ENCODE peak calls at places on chromosomes 6 and 20, in six cellular contexts. O is left ventricle myocardium inferior; X is CD8-positive, alpha-beta T cell; K is body of pancreas; T is breast epithelium; G is neuronal stem cell. Z is an unnamed sample.

GRCh38 chr6:86192123-86192522 is 549.4 kb upstream of the SYNCRIP start:
- DNase-seq in K (peak; percentile 45), G (no peak), X (no peak), T (no peak), O (no peak), Z (no peak)

GRCh38 chr6:30513451-30513850 is 24.1 kb downstream of the HLA-E start:
- DNase-seq in G (no peak), O (no peak), X (no peak), K (no peak), T (no peak), Z (no peak)

GRCh38 chr6:227074-227782 is 65.1 kb upstream of the DUSP22 start:
- DNase-seq in K (no peak), G (no peak), T (no peak), X (no peak), O (no peak), Z (no peak)

GRCh38 chr6:27591660-27592059 is 118.8 kb upstream of the ZNF184 start:
- DNase-seq in T (no peak), O (no peak), K (no peak), X (no peak), G (peak; percentile 58), Z (no peak)

GRCh38 chr6:3822747-3823445 is 26.3 kb upstream of the FAM50B start:
- DNase-seq in K (peak; percentile 41), O (no peak), T (no peak), X (no peak), G (no peak), Z (no peak)

GRCh38 chr20:1667510-1668085 is 10.0 kb upstream of the SIRPG start:
- DNase-seq in T (no peak), X (no peak), K (no peak), O (no peak), G (no peak), Z (no peak)

GRCh38 chr6:116369540-116370327 is 1.0 kb upstream of the DSE start:
- DNase-seq in X (no peak), T (no peak), O (no peak), K (no peak), G (no peak), Z (no peak)

GRCh38 chr20:1333462-1334369 is 4.8 kb upstream of the SDCBP2 start:
- DNase-seq in T (no peak), O (no peak), X (peak; percentile 17), K (no peak), G (no peak), Z (no peak)

GRCh38 chr6:168608113-168608400 is 167.1 kb downstream of the SMOC2 start:
- DNase-seq in K (no peak), G (no peak), X (no peak), T (no peak), O (no peak), Z (no peak)

GRCh38 chr20:62889871-62890270 is 28.2 kb upstream of the TCFL5 start:
- DNase-seq in T (no peak), K (no peak), G (no peak), O (no peak), X (no peak), Z (no peak)

GRCh38 chr20:62822788-62823651 is 6.2 kb downstream of the COL9A3 start:
- DNase-seq in G (no peak), K (peak; percentile 68), T (no peak), O (no peak), X (no peak), Z (peak; percentile 24)

GRCh38 chr6:42764883-42765653 is 16.8 kb upstream of the BICRAL start:
- DNase-seq in X (no peak), O (no peak), T (no peak), K (no peak), G (no peak), Z (no peak)

GRCh38 chr6:106256201-106256968 is 69.2 kb downstream of the ATG5 start:
- DNase-seq in G (no peak), O (no peak), T (no peak), X (no peak), K (no peak), Z (no peak)

GRCh38 chr6:33583591-33584155 is 3.6 kb upstream of the BAK1 start:
- DNase-seq in X (no peak), G (no peak), O (no peak), K (no peak), T (no peak), Z (no peak)

GRCh38 chr20:61850457-61850856 is 215.2 kb downstream of the TAF4 start:
- DNase-seq in O (no peak), T (no peak), K (no peak), X (no peak), G (no peak), Z (no peak)

GRCh38 chr20:38764563-38765355 is 16.5 kb downstream of the ACTR5 start:
- DNase-seq in X (no peak), T (no peak), G (no peak), K (peak; percentile 82), O (no peak), Z (no peak)

GRCh38 chr6:102907181-102907580 is 1513.7 kb downstream of the GRIK2 start:
- DNase-seq in G (no peak), K (no peak), O (no peak), X (no peak), T (no peak), Z (no peak)

GRCh38 chr20:50392138-50392866 is 117.9 kb upstream of the PTPN1 start:
- DNase-seq in G (no peak), X (no peak), O (no peak), T (no peak), K (no peak), Z (no peak)

GRCh38 chr20:48725589-48725991 is 102.2 kb downstream of the PREX1 start:
- DNase-seq in X (no peak), G (no peak), T (no peak), K (no peak), O (no peak), Z (no peak)

GRCh38 chr6:160428069-160428430 is 79.9 kb downstream of the SLC22A3 start:
- DNase-seq in O (peak; percentile 79), K (peak; percentile 90), X (no peak), G (no peak), T (no peak), Z (no peak)

GRCh38 chr6:30463651-30464618 is 25.4 kb upstream of the HLA-E start:
- DNase-seq in X (peak; percentile 74), K (peak; percentile 27), T (no peak), G (no peak), O (peak; percentile 40), Z (no peak)

GRCh38 chr6:34341481-34341971 is 50.9 kb downstream of the NUDT3 start:
- DNase-seq in X (peak; percentile 25), T (no peak), O (no peak), G (no peak), K (peak; percentile 25), Z (no peak)

GRCh38 chr20:34375977-34376430 is 12.9 kb downstream of the ITCH start:
- DNase-seq in K (no peak), X (no peak), T (no peak), G (no peak), O (no peak), Z (no peak)

GRCh38 chr20:25253606-25254275 is 5.9 kb downstream of the PYGB start:
- DNase-seq in O (no peak), G (no peak), K (no peak), X (no peak), T (no peak), Z (no peak)

GRCh38 chr20:62080249-62080993 is 14.7 kb upstream of the TAF4 start:
- DNase-seq in T (no peak), O (no peak), K (no peak), X (no peak), G (no peak), Z (no peak)

DNA sequence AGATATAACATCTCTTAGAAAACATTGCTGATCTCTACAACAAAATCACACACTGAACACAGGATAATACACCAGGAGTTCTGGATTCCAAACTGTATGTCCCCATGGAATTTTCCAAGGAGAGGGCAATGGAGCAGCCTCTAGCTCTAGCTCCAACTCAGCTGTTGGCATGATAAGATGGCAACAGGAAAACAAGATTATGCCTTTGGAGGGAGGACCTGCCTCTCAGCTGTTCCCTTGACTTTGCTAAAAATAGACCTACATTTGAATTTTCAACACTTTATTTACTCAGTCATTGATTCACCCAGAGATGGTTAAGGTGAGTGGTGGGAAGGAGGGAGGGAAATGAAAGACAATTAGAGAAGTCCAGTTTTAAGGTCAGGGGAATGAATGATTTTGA is 246.7 kb downstream of the ALDH8A1 start:
- DNase-seq in X (no peak), O (no peak), G (no peak), T (no peak), K (no peak), Z (no peak)
- H3K27ac ChIP-seq in X (no peak overlapping the region), O (no peak overlapping the region), G (no peak overlapping the region), T (no peak overlapping the region), K (no peak overlapping the region), Z (no peak overlapping the region)

DNA sequence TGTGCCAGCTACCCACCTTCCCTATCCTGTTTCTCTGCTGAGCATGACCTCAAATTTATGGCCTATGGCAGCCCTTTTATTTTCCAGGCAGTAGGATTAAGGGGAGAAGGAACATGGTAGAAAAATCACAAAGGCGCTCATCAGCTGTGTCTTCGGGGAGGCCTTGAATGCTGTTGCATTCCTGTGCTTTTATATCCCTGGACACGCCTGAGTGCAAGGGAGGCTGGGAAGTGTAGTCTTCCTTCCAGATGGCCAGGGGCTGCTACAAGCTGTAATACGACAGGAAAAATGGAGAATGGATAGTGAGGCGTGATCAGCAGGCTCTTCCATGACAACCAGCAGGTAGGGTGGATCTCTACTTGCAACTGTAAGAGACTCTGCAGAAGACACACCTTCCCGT is 210.9 kb upstream of the GGTLC1 start:
- DNase-seq in X (no peak), O (no peak), T (no peak), K (no peak), G (peak; percentile 24), Z (no peak)
- H3K27ac ChIP-seq in X (no peak overlapping the region), O (no peak overlapping the region), T (no peak overlapping the region), K (no peak overlapping the region), G (no peak overlapping the region), Z (no peak overlapping the region)

DNA sequence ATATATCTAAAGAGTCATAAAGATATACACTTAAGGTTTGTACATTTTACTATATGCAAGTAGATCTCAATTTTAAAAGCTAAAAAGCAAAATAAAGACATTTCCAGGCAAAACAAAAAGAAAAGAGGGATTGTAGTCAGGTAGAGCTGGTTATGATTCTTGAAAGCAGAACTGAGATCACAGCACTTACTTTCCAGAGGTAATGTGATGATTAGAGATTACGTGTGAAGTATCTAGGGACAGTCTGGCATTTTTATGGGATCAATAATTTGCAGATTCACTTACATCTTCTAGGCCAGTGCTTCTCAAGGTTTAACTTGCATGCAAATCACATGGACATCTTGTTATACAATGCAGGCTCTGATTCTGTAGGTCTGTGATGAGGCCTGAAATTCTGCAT is 595.5 kb downstream of the KIF16B start:
- DNase-seq in X (no peak), O (no peak), K (no peak), G (no peak), T (no peak), Z (no peak)
- H3K27ac ChIP-seq in X (no peak overlapping the region), O (no peak overlapping the region), K (no peak overlapping the region), G (no peak overlapping the region), T (no peak overlapping the region), Z (no peak overlapping the region)

GRCh38 chr6:8108759-8109539 is 6.6 kb upstream of the EEF1E1 start:
- DNase-seq in O (no peak), T (no peak), G (no peak), K (no peak), X (no peak), Z (no peak)
- H3K27ac ChIP-seq in O (no peak overlapping the region), T (no peak overlapping the region), G (no peak overlapping the region), K (no peak overlapping the region), X (no peak overlapping the region), Z (no peak overlapping the region)

GRCh38 chr6:81562169-81562568 is 190.3 kb downstream of the TENT5A start:
- DNase-seq in T (no peak), K (no peak), G (no peak), X (no peak), O (no peak), Z (no peak)
- H3K27ac ChIP-seq in T (no peak overlapping the region), K (no peak overlapping the region), G (no peak overlapping the region), X (no peak overlapping the region), O (peak overlapping the region; percentile 36), Z (no peak overlapping the region)

Z was measured in substantia nigra.